ENCODE peak calls at places on chromosomes 16 and 17, in six cellular contexts. One of them, this sample, is unnamed.

GRCh38 chr16:12067714-12068401 is 91.3 kb downstream of the SNX29 start:
- DNase-seq in adrenal gland: peak; percentile 71
- DNase-seq in activated T-cell treated with anti-CD3 and anti-CD28 coated beads, Interleukin-2, amount 50 U/mL, for 72 hours: peak; percentile 45
- DNase-seq in naive thymus-derived CD8-positive, alpha-beta T cell: peak; percentile 48
- DNase-seq in ovary: peak; percentile 29
- DNase-seq in stimulated activated CD8-positive, alpha-beta memory T cell treated with anti-CD3 and anti-CD28 coated beads, Interleukin-2, amount 100 ng/mL, for 48 hours: no peak
- DNase-seq in this sample: peak; percentile 43

GRCh38 chr17:44794699-44795413 is 35.2 kb downstream of the GJC1 start:
- DNase-seq in naive thymus-derived CD8-positive, alpha-beta T cell: no peak
- DNase-seq in ovary: no peak
- DNase-seq in activated T-cell treated with anti-CD3 and anti-CD28 coated beads, Interleukin-2, amount 50 U/mL, for 72 hours: no peak
- DNase-seq in stimulated activated CD8-positive, alpha-beta memory T cell treated with anti-CD3 and anti-CD28 coated beads, Interleukin-2, amount 100 ng/mL, for 48 hours: no peak
- DNase-seq in adrenal gland: no peak
- DNase-seq in this sample: no peak

GRCh38 chr17:7974638-7975131 is 27.7 kb upstream of the GUCY2D start:
- DNase-seq in stimulated activated CD8-positive, alpha-beta memory T cell treated with anti-CD3 and anti-CD28 coated beads, Interleukin-2, amount 100 ng/mL, for 48 hours: no peak
- DNase-seq in ovary: no peak
- DNase-seq in adrenal gland: no peak
- DNase-seq in naive thymus-derived CD8-positive, alpha-beta T cell: no peak
- DNase-seq in activated T-cell treated with anti-CD3 and anti-CD28 coated beads, Interleukin-2, amount 50 U/mL, for 72 hours: no peak
- DNase-seq in this sample: no peak

GRCh38 chr17:82244413-82245140 is 15.7 kb downstream of the SLC16A3 start:
- DNase-seq in adrenal gland: no peak
- DNase-seq in naive thymus-derived CD8-positive, alpha-beta T cell: no peak
- DNase-seq in activated T-cell treated with anti-CD3 and anti-CD28 coated beads, Interleukin-2, amount 50 U/mL, for 72 hours: peak; percentile 41
- DNase-seq in stimulated activated CD8-positive, alpha-beta memory T cell treated with anti-CD3 and anti-CD28 coated beads, Interleukin-2, amount 100 ng/mL, for 48 hours: no peak
- DNase-seq in ovary: no peak
- DNase-seq in this sample: no peak

GRCh38 chr16:3004319-3004718 is 8.4 kb upstream of the CLDN9 start:
- DNase-seq in ovary: no peak
- DNase-seq in adrenal gland: no peak
- DNase-seq in stimulated activated CD8-positive, alpha-beta memory T cell treated with anti-CD3 and anti-CD28 coated beads, Interleukin-2, amount 100 ng/mL, for 48 hours: no peak
- DNase-seq in naive thymus-derived CD8-positive, alpha-beta T cell: no peak
- DNase-seq in activated T-cell treated with anti-CD3 and anti-CD28 coated beads, Interleukin-2, amount 50 U/mL, for 72 hours: peak; percentile 36
- DNase-seq in this sample: no peak

GRCh38 chr16:81928975-81929374 is 82.3 kb downstream of the SDR42E1 start:
- DNase-seq in naive thymus-derived CD8-positive, alpha-beta T cell: no peak
- DNase-seq in adrenal gland: no peak
- DNase-seq in stimulated activated CD8-positive, alpha-beta memory T cell treated with anti-CD3 and anti-CD28 coated beads, Interleukin-2, amount 100 ng/mL, for 48 hours: no peak
- DNase-seq in ovary: no peak
- DNase-seq in activated T-cell treated with anti-CD3 and anti-CD28 coated beads, Interleukin-2, amount 50 U/mL, for 72 hours: peak; percentile 45
- DNase-seq in this sample: no peak

GRCh38 chr17:66135219-66135618 is 56.7 kb downstream of the CEP112 start:
- DNase-seq in adrenal gland: no peak
- DNase-seq in stimulated activated CD8-positive, alpha-beta memory T cell treated with anti-CD3 and anti-CD28 coated beads, Interleukin-2, amount 100 ng/mL, for 48 hours: no peak
- DNase-seq in activated T-cell treated with anti-CD3 and anti-CD28 coated beads, Interleukin-2, amount 50 U/mL, for 72 hours: no peak
- DNase-seq in ovary: no peak
- DNase-seq in naive thymus-derived CD8-positive, alpha-beta T cell: no peak
- DNase-seq in this sample: no peak

GRCh38 chr16:71426880-71427615 is 14.8 kb downstream of the TLE7 start:
- DNase-seq in adrenal gland: no peak
- DNase-seq in activated T-cell treated with anti-CD3 and anti-CD28 coated beads, Interleukin-2, amount 50 U/mL, for 72 hours: no peak
- DNase-seq in naive thymus-derived CD8-positive, alpha-beta T cell: no peak
- DNase-seq in ovary: no peak
- DNase-seq in stimulated activated CD8-positive, alpha-beta memory T cell treated with anti-CD3 and anti-CD28 coated beads, Interleukin-2, amount 100 ng/mL, for 48 hours: no peak
- DNase-seq in this sample: no peak

GRCh38 chr17:81459224-81459623 is 53.4 kb downstream of the ACTG1 start:
- DNase-seq in naive thymus-derived CD8-positive, alpha-beta T cell: no peak
- DNase-seq in activated T-cell treated with anti-CD3 and anti-CD28 coated beads, Interleukin-2, amount 50 U/mL, for 72 hours: no peak
- DNase-seq in adrenal gland: no peak
- DNase-seq in stimulated activated CD8-positive, alpha-beta memory T cell treated with anti-CD3 and anti-CD28 coated beads, Interleukin-2, amount 100 ng/mL, for 48 hours: no peak
- DNase-seq in ovary: no peak
- DNase-seq in this sample: peak; percentile 71

GRCh38 chr17:27430882-27431491 is 25.3 kb upstream of the KSR1 start:
- DNase-seq in activated T-cell treated with anti-CD3 and anti-CD28 coated beads, Interleukin-2, amount 50 U/mL, for 72 hours: no peak
- DNase-seq in naive thymus-derived CD8-positive, alpha-beta T cell: no peak
- DNase-seq in stimulated activated CD8-positive, alpha-beta memory T cell treated with anti-CD3 and anti-CD28 coated beads, Interleukin-2, amount 100 ng/mL, for 48 hours: no peak
- DNase-seq in ovary: no peak
- DNase-seq in adrenal gland: peak; percentile 46
- DNase-seq in this sample: no peak

GRCh38 chr17:44926841-44927525 is 11.7 kb upstream of the GFAP start:
- DNase-seq in ovary: no peak
- DNase-seq in adrenal gland: no peak
- DNase-seq in stimulated activated CD8-positive, alpha-beta memory T cell treated with anti-CD3 and anti-CD28 coated beads, Interleukin-2, amount 100 ng/mL, for 48 hours: no peak
- DNase-seq in activated T-cell treated with anti-CD3 and anti-CD28 coated beads, Interleukin-2, amount 50 U/mL, for 72 hours: no peak
- DNase-seq in naive thymus-derived CD8-positive, alpha-beta T cell: no peak
- DNase-seq in this sample: no peak

GRCh38 chr16:4376126-4376819 is 4.6 kb downstream of the VASN start:
- DNase-seq in stimulated activated CD8-positive, alpha-beta memory T cell treated with anti-CD3 and anti-CD28 coated beads, Interleukin-2, amount 100 ng/mL, for 48 hours: no peak
- DNase-seq in ovary: peak; percentile 95
- DNase-seq in activated T-cell treated with anti-CD3 and anti-CD28 coated beads, Interleukin-2, amount 50 U/mL, for 72 hours: no peak
- DNase-seq in adrenal gland: peak; percentile 93
- DNase-seq in naive thymus-derived CD8-positive, alpha-beta T cell: no peak
- DNase-seq in this sample: peak; percentile 91

GRCh38 chr17:7260601-7261376 is 1.5 kb downstream of the CLDN7 start:
- DNase-seq in activated T-cell treated with anti-CD3 and anti-CD28 coated beads, Interleukin-2, amount 50 U/mL, for 72 hours: no peak
- DNase-seq in stimulated activated CD8-positive, alpha-beta memory T cell treated with anti-CD3 and anti-CD28 coated beads, Interleukin-2, amount 100 ng/mL, for 48 hours: peak; percentile 15
- DNase-seq in adrenal gland: no peak
- DNase-seq in naive thymus-derived CD8-positive, alpha-beta T cell: peak; percentile 52
- DNase-seq in ovary: no peak
- DNase-seq in this sample: no peak

GRCh38 chr17:76179496-76180467 is 38.7 kb upstream of the FOXJ1 start:
- DNase-seq in stimulated activated CD8-positive, alpha-beta memory T cell treated with anti-CD3 and anti-CD28 coated beads, Interleukin-2, amount 100 ng/mL, for 48 hours: no peak
- DNase-seq in activated T-cell treated with anti-CD3 and anti-CD28 coated beads, Interleukin-2, amount 50 U/mL, for 72 hours: peak; percentile 55
- DNase-seq in ovary: no peak
- DNase-seq in adrenal gland: no peak
- DNase-seq in naive thymus-derived CD8-positive, alpha-beta T cell: peak; percentile 44
- DNase-seq in this sample: no peak

GRCh38 chr17:65254166-65254565 is 117.0 kb downstream of the RGS9 start:
- DNase-seq in naive thymus-derived CD8-positive, alpha-beta T cell: no peak
- DNase-seq in ovary: no peak
- DNase-seq in adrenal gland: no peak
- DNase-seq in stimulated activated CD8-positive, alpha-beta memory T cell treated with anti-CD3 and anti-CD28 coated beads, Interleukin-2, amount 100 ng/mL, for 48 hours: no peak
- DNase-seq in activated T-cell treated with anti-CD3 and anti-CD28 coated beads, Interleukin-2, amount 50 U/mL, for 72 hours: no peak
- DNase-seq in this sample: no peak

GRCh38 chr16:971582-971905 is 760 bp upstream of the LMF1 start:
- DNase-seq in stimulated activated CD8-positive, alpha-beta memory T cell treated with anti-CD3 and anti-CD28 coated beads, Interleukin-2, amount 100 ng/mL, for 48 hours: no peak
- DNase-seq in adrenal gland: no peak
- DNase-seq in activated T-cell treated with anti-CD3 and anti-CD28 coated beads, Interleukin-2, amount 50 U/mL, for 72 hours: no peak
- DNase-seq in ovary: no peak
- DNase-seq in naive thymus-derived CD8-positive, alpha-beta T cell: no peak
- DNase-seq in this sample: no peak

GRCh38 chr17:49514374-49514738 is 19.3 kb downstream of the NGFR start:
- DNase-seq in naive thymus-derived CD8-positive, alpha-beta T cell: no peak
- DNase-seq in activated T-cell treated with anti-CD3 and anti-CD28 coated beads, Interleukin-2, amount 50 U/mL, for 72 hours: no peak
- DNase-seq in ovary: no peak
- DNase-seq in adrenal gland: no peak
- DNase-seq in stimulated activated CD8-positive, alpha-beta memory T cell treated with anti-CD3 and anti-CD28 coated beads, Interleukin-2, amount 100 ng/mL, for 48 hours: no peak
- DNase-seq in this sample: no peak

GRCh38 chr17:19752216-19753048 is 4.3 kb upstream of the ALDH3A1 start:
- DNase-seq in activated T-cell treated with anti-CD3 and anti-CD28 coated beads, Interleukin-2, amount 50 U/mL, for 72 hours: no peak
- DNase-seq in adrenal gland: no peak
- DNase-seq in naive thymus-derived CD8-positive, alpha-beta T cell: no peak
- DNase-seq in stimulated activated CD8-positive, alpha-beta memory T cell treated with anti-CD3 and anti-CD28 coated beads, Interleukin-2, amount 100 ng/mL, for 48 hours: no peak
- DNase-seq in ovary: no peak
- DNase-seq in this sample: no peak

GRCh38 chr16:5633845-5634440 is 536.3 kb upstream of the EEF2KMT start:
- DNase-seq in stimulated activated CD8-positive, alpha-beta memory T cell treated with anti-CD3 and anti-CD28 coated beads, Interleukin-2, amount 100 ng/mL, for 48 hours: no peak
- DNase-seq in activated T-cell treated with anti-CD3 and anti-CD28 coated beads, Interleukin-2, amount 50 U/mL, for 72 hours: no peak
- DNase-seq in adrenal gland: no peak
- DNase-seq in ovary: no peak
- DNase-seq in naive thymus-derived CD8-positive, alpha-beta T cell: no peak
- DNase-seq in this sample: no peak

GRCh38 chr16:53911506-53911905 is 207.6 kb downstream of the FTO start:
- DNase-seq in stimulated activated CD8-positive, alpha-beta memory T cell treated with anti-CD3 and anti-CD28 coated beads, Interleukin-2, amount 100 ng/mL, for 48 hours: no peak
- DNase-seq in activated T-cell treated with anti-CD3 and anti-CD28 coated beads, Interleukin-2, amount 50 U/mL, for 72 hours: peak; percentile 10
- DNase-seq in naive thymus-derived CD8-positive, alpha-beta T cell: no peak
- DNase-seq in adrenal gland: no peak
- DNase-seq in ovary: no peak
- DNase-seq in this sample: no peak

GRCh38 chr17:48597775-48598631 is 4.4 kb upstream of the HOXB5 start:
- DNase-seq in ovary: no peak
- DNase-seq in activated T-cell treated with anti-CD3 and anti-CD28 coated beads, Interleukin-2, amount 50 U/mL, for 72 hours: peak; percentile 56
- DNase-seq in stimulated activated CD8-positive, alpha-beta memory T cell treated with anti-CD3 and anti-CD28 coated beads, Interleukin-2, amount 100 ng/mL, for 48 hours: no peak
- DNase-seq in naive thymus-derived CD8-positive, alpha-beta T cell: no peak
- DNase-seq in adrenal gland: peak; percentile 69
- DNase-seq in this sample: peak; percentile 49

GRCh38 chr17:55564077-55564476 is 52.8 kb upstream of the SMIM36 start:
- DNase-seq in ovary: peak; percentile 60
- DNase-seq in activated T-cell treated with anti-CD3 and anti-CD28 coated beads, Interleukin-2, amount 50 U/mL, for 72 hours: no peak
- DNase-seq in naive thymus-derived CD8-positive, alpha-beta T cell: no peak
- DNase-seq in stimulated activated CD8-positive, alpha-beta memory T cell treated with anti-CD3 and anti-CD28 coated beads, Interleukin-2, amount 100 ng/mL, for 48 hours: no peak
- DNase-seq in adrenal gland: peak; percentile 71
- DNase-seq in this sample: no peak

GRCh38 chr17:43608313-43608712 is 53.4 kb downstream of the MEOX1 start:
- DNase-seq in activated T-cell treated with anti-CD3 and anti-CD28 coated beads, Interleukin-2, amount 50 U/mL, for 72 hours: peak; percentile 74
- DNase-seq in naive thymus-derived CD8-positive, alpha-beta T cell: no peak
- DNase-seq in ovary: no peak
- DNase-seq in adrenal gland: no peak
- DNase-seq in stimulated activated CD8-positive, alpha-beta memory T cell treated with anti-CD3 and anti-CD28 coated beads, Interleukin-2, amount 100 ng/mL, for 48 hours: peak; percentile 41
- DNase-seq in this sample: no peak

GRCh38 chr17:17414316-17414937 is 62.4 kb upstream of the MED9 start:
- DNase-seq in stimulated activated CD8-positive, alpha-beta memory T cell treated with anti-CD3 and anti-CD28 coated beads, Interleukin-2, amount 100 ng/mL, for 48 hours: no peak
- DNase-seq in activated T-cell treated with anti-CD3 and anti-CD28 coated beads, Interleukin-2, amount 50 U/mL, for 72 hours: no peak
- DNase-seq in naive thymus-derived CD8-positive, alpha-beta T cell: no peak
- DNase-seq in adrenal gland: peak; percentile 42
- DNase-seq in ovary: peak; percentile 12
- DNase-seq in this sample: peak; percentile 35

GRCh38 chr16:73047536-73048291 is at the start of gene ZFHX3:
- DNase-seq in ovary: peak; percentile 48
- DNase-seq in naive thymus-derived CD8-positive, alpha-beta T cell: no peak
- DNase-seq in adrenal gland: peak; percentile 77
- DNase-seq in stimulated activated CD8-positive, alpha-beta memory T cell treated with anti-CD3 and anti-CD28 coated beads, Interleukin-2, amount 100 ng/mL, for 48 hours: peak; percentile 6
- DNase-seq in activated T-cell treated with anti-CD3 and anti-CD28 coated beads, Interleukin-2, amount 50 U/mL, for 72 hours: peak; percentile 24
- DNase-seq in this sample: peak; percentile 84

GRCh38 chr16:68285683-68286082 is 21.4 kb downstream of the SLC7A6 start:
- DNase-seq in adrenal gland: no peak
- DNase-seq in ovary: no peak
- DNase-seq in naive thymus-derived CD8-positive, alpha-beta T cell: no peak
- DNase-seq in activated T-cell treated with anti-CD3 and anti-CD28 coated beads, Interleukin-2, amount 50 U/mL, for 72 hours: no peak
- DNase-seq in stimulated activated CD8-positive, alpha-beta memory T cell treated with anti-CD3 and anti-CD28 coated beads, Interleukin-2, amount 100 ng/mL, for 48 hours: no peak
- DNase-seq in this sample: no peak

GRCh38 chr17:83058478-83059167 is 20.8 kb upstream of the METRNL start:
- DNase-seq in ovary: no peak
- DNase-seq in naive thymus-derived CD8-positive, alpha-beta T cell: no peak
- DNase-seq in adrenal gland: no peak
- DNase-seq in activated T-cell treated with anti-CD3 and anti-CD28 coated beads, Interleukin-2, amount 50 U/mL, for 72 hours: no peak
- DNase-seq in stimulated activated CD8-positive, alpha-beta memory T cell treated with anti-CD3 and anti-CD28 coated beads, Interleukin-2, amount 100 ng/mL, for 48 hours: no peak
- DNase-seq in this sample: peak; percentile 14

GRCh38 chr17:75771334-75772281 is 6.6 kb upstream of the GALK1 start:
- DNase-seq in adrenal gland: peak; percentile 12
- DNase-seq in stimulated activated CD8-positive, alpha-beta memory T cell treated with anti-CD3 and anti-CD28 coated beads, Interleukin-2, amount 100 ng/mL, for 48 hours: no peak
- DNase-seq in naive thymus-derived CD8-positive, alpha-beta T cell: no peak
- DNase-seq in ovary: no peak
- DNase-seq in activated T-cell treated with anti-CD3 and anti-CD28 coated beads, Interleukin-2, amount 50 U/mL, for 72 hours: no peak
- DNase-seq in this sample: no peak

GRCh38 chr17:78935419-78936323 is 10.5 kb upstream of the TIMP2 start:
- DNase-seq in ovary: peak; percentile 93
- DNase-seq in stimulated activated CD8-positive, alpha-beta memory T cell treated with anti-CD3 and anti-CD28 coated beads, Interleukin-2, amount 100 ng/mL, for 48 hours: no peak
- DNase-seq in adrenal gland: peak; percentile 73
- DNase-seq in naive thymus-derived CD8-positive, alpha-beta T cell: no peak
- DNase-seq in activated T-cell treated with anti-CD3 and anti-CD28 coated beads, Interleukin-2, amount 50 U/mL, for 72 hours: no peak
- DNase-seq in this sample: peak; percentile 56

GRCh38 chr17:1123397-1124237 is 56.2 kb downstream of the ABR start:
- DNase-seq in stimulated activated CD8-positive, alpha-beta memory T cell treated with anti-CD3 and anti-CD28 coated beads, Interleukin-2, amount 100 ng/mL, for 48 hours: no peak
- DNase-seq in activated T-cell treated with anti-CD3 and anti-CD28 coated beads, Interleukin-2, amount 50 U/mL, for 72 hours: no peak
- DNase-seq in naive thymus-derived CD8-positive, alpha-beta T cell: no peak
- DNase-seq in adrenal gland: no peak
- DNase-seq in ovary: no peak
- DNase-seq in this sample: no peak

GRCh38 chr16:53091508-53092211 is 36.9 kb downstream of the CHD9 start:
- DNase-seq in stimulated activated CD8-positive, alpha-beta memory T cell treated with anti-CD3 and anti-CD28 coated beads, Interleukin-2, amount 100 ng/mL, for 48 hours: no peak
- DNase-seq in activated T-cell treated with anti-CD3 and anti-CD28 coated beads, Interleukin-2, amount 50 U/mL, for 72 hours: peak; percentile 22
- DNase-seq in adrenal gland: peak; percentile 75
- DNase-seq in naive thymus-derived CD8-positive, alpha-beta T cell: no peak
- DNase-seq in ovary: peak; percentile 43
- DNase-seq in this sample: peak; percentile 83

GRCh38 chr17:43880420-43880991 is 26.8 kb downstream of the MPP2 start:
- DNase-seq in activated T-cell treated with anti-CD3 and anti-CD28 coated beads, Interleukin-2, amount 50 U/mL, for 72 hours: peak; percentile 62
- DNase-seq in naive thymus-derived CD8-positive, alpha-beta T cell: peak; percentile 31
- DNase-seq in ovary: no peak
- DNase-seq in stimulated activated CD8-positive, alpha-beta memory T cell treated with anti-CD3 and anti-CD28 coated beads, Interleukin-2, amount 100 ng/mL, for 48 hours: peak; percentile 39
- DNase-seq in adrenal gland: no peak
- DNase-seq in this sample: no peak

GRCh38 chr17:1179635-1180433 is at the start of gene ABR:
- DNase-seq in adrenal gland: peak; percentile 58
- DNase-seq in naive thymus-derived CD8-positive, alpha-beta T cell: peak; percentile 66
- DNase-seq in activated T-cell treated with anti-CD3 and anti-CD28 coated beads, Interleukin-2, amount 50 U/mL, for 72 hours: peak; percentile 66
- DNase-seq in ovary: peak; percentile 80
- DNase-seq in stimulated activated CD8-positive, alpha-beta memory T cell treated with anti-CD3 and anti-CD28 coated beads, Interleukin-2, amount 100 ng/mL, for 48 hours: no peak
- DNase-seq in this sample: peak; percentile 65

GRCh38 chr16:67709050-67709449 is 10.1 kb downstream of the GFOD2 start:
- DNase-seq in stimulated activated CD8-positive, alpha-beta memory T cell treated with anti-CD3 and anti-CD28 coated beads, Interleukin-2, amount 100 ng/mL, for 48 hours: no peak
- DNase-seq in adrenal gland: no peak
- DNase-seq in ovary: no peak
- DNase-seq in naive thymus-derived CD8-positive, alpha-beta T cell: no peak
- DNase-seq in activated T-cell treated with anti-CD3 and anti-CD28 coated beads, Interleukin-2, amount 50 U/mL, for 72 hours: no peak
- DNase-seq in this sample: no peak

GRCh38 chr17:43015579-43015978 is 6.6 kb downstream of the VAT1 start:
- DNase-seq in adrenal gland: peak; percentile 91
- DNase-seq in ovary: no peak
- DNase-seq in stimulated activated CD8-positive, alpha-beta memory T cell treated with anti-CD3 and anti-CD28 coated beads, Interleukin-2, amount 100 ng/mL, for 48 hours: no peak
- DNase-seq in activated T-cell treated with anti-CD3 and anti-CD28 coated beads, Interleukin-2, amount 50 U/mL, for 72 hours: no peak
- DNase-seq in naive thymus-derived CD8-positive, alpha-beta T cell: no peak
- DNase-seq in this sample: peak; percentile 81

GRCh38 chr16:13573903-13574302 is 346.1 kb upstream of the ERCC4 start:
- DNase-seq in stimulated activated CD8-positive, alpha-beta memory T cell treated with anti-CD3 and anti-CD28 coated beads, Interleukin-2, amount 100 ng/mL, for 48 hours: no peak
- DNase-seq in naive thymus-derived CD8-positive, alpha-beta T cell: no peak
- DNase-seq in activated T-cell treated with anti-CD3 and anti-CD28 coated beads, Interleukin-2, amount 50 U/mL, for 72 hours: no peak
- DNase-seq in ovary: no peak
- DNase-seq in adrenal gland: no peak
- DNase-seq in this sample: no peak

GRCh38 chr16:3951861-3952332 is 71.4 kb upstream of the CREBBP start:
- DNase-seq in activated T-cell treated with anti-CD3 and anti-CD28 coated beads, Interleukin-2, amount 50 U/mL, for 72 hours: no peak
- DNase-seq in naive thymus-derived CD8-positive, alpha-beta T cell: no peak
- DNase-seq in ovary: no peak
- DNase-seq in stimulated activated CD8-positive, alpha-beta memory T cell treated with anti-CD3 and anti-CD28 coated beads, Interleukin-2, amount 100 ng/mL, for 48 hours: no peak
- DNase-seq in adrenal gland: no peak
- DNase-seq in this sample: no peak